ENCODE peak calls at places on chromosome 13, in seven cellular contexts. One of them, this sample, is unnamed.

GRCh38 chr13:33369073-33369472 is 83.5 kb upstream of the STARD13 start:
- DNase-seq in epithelial cell of prostate: no peak
- DNase-seq in osteoblast: no peak
- DNase-seq in stimulated activated CD8-positive, alpha-beta memory T cell treated with anti-CD3 and anti-CD28 coated beads, Interleukin-2, amount 100 ng/mL, for 1 hour: no peak
- DNase-seq in lower leg skin: no peak
- DNase-seq in T-helper 2 cell treated with Interferon-gamma antibody and Interleukin-4, amounts not matched to agents 5 μg/mL and 100 μg/mL, for 36 hours: no peak
- DNase-seq in cardiac muscle cell: no peak
- DNase-seq in this sample: no peak

GRCh38 chr13:23656637-23657036 is 86.4 kb downstream of the TNFRSF19 start:
- DNase-seq in epithelial cell of prostate: no peak
- DNase-seq in osteoblast: peak; percentile 81
- DNase-seq in stimulated activated CD8-positive, alpha-beta memory T cell treated with anti-CD3 and anti-CD28 coated beads, Interleukin-2, amount 100 ng/mL, for 1 hour: no peak
- DNase-seq in lower leg skin: no peak
- DNase-seq in T-helper 2 cell treated with Interferon-gamma antibody and Interleukin-4, amounts not matched to agents 5 μg/mL and 100 μg/mL, for 36 hours: no peak
- DNase-seq in cardiac muscle cell: no peak
- DNase-seq in this sample: no peak

GRCh38 chr13:85141425-85141824 is 657.8 kb downstream of the SLITRK6 start:
- DNase-seq in epithelial cell of prostate: no peak
- DNase-seq in osteoblast: no peak
- DNase-seq in stimulated activated CD8-positive, alpha-beta memory T cell treated with anti-CD3 and anti-CD28 coated beads, Interleukin-2, amount 100 ng/mL, for 1 hour: no peak
- DNase-seq in lower leg skin: no peak
- DNase-seq in T-helper 2 cell treated with Interferon-gamma antibody and Interleukin-4, amounts not matched to agents 5 μg/mL and 100 μg/mL, for 36 hours: no peak
- DNase-seq in cardiac muscle cell: peak; percentile 3
- DNase-seq in this sample: no peak

GRCh38 chr13:44148159-44148929 is 225.3 kb upstream of the SERP2 start:
- DNase-seq in epithelial cell of prostate: no peak
- DNase-seq in osteoblast: no peak
- DNase-seq in stimulated activated CD8-positive, alpha-beta memory T cell treated with anti-CD3 and anti-CD28 coated beads, Interleukin-2, amount 100 ng/mL, for 1 hour: no peak
- DNase-seq in lower leg skin: no peak
- DNase-seq in T-helper 2 cell treated with Interferon-gamma antibody and Interleukin-4, amounts not matched to agents 5 μg/mL and 100 μg/mL, for 36 hours: no peak
- DNase-seq in cardiac muscle cell: no peak
- DNase-seq in this sample: no peak

GRCh38 chr13:110872034-110872767 is 42.7 kb downstream of the ANKRD10 start:
- DNase-seq in epithelial cell of prostate: no peak
- DNase-seq in osteoblast: no peak
- DNase-seq in stimulated activated CD8-positive, alpha-beta memory T cell treated with anti-CD3 and anti-CD28 coated beads, Interleukin-2, amount 100 ng/mL, for 1 hour: no peak
- DNase-seq in lower leg skin: no peak
- DNase-seq in T-helper 2 cell treated with Interferon-gamma antibody and Interleukin-4, amounts not matched to agents 5 μg/mL and 100 μg/mL, for 36 hours: no peak
- DNase-seq in cardiac muscle cell: no peak
- DNase-seq in this sample: no peak

GRCh38 chr13:39935155-39935554 is 279.7 kb downstream of the COG6 start:
- DNase-seq in epithelial cell of prostate: no peak
- DNase-seq in osteoblast: no peak
- DNase-seq in stimulated activated CD8-positive, alpha-beta memory T cell treated with anti-CD3 and anti-CD28 coated beads, Interleukin-2, amount 100 ng/mL, for 1 hour: no peak
- DNase-seq in lower leg skin: no peak
- DNase-seq in T-helper 2 cell treated with Interferon-gamma antibody and Interleukin-4, amounts not matched to agents 5 μg/mL and 100 μg/mL, for 36 hours: no peak
- DNase-seq in cardiac muscle cell: no peak
- DNase-seq in this sample: no peak

GRCh38 chr13:19601749-19602725 is 31.4 kb upstream of the MPHOSPH8 start:
- DNase-seq in epithelial cell of prostate: no peak
- DNase-seq in osteoblast: peak; percentile 94
- DNase-seq in stimulated activated CD8-positive, alpha-beta memory T cell treated with anti-CD3 and anti-CD28 coated beads, Interleukin-2, amount 100 ng/mL, for 1 hour: no peak
- DNase-seq in lower leg skin: no peak
- DNase-seq in T-helper 2 cell treated with Interferon-gamma antibody and Interleukin-4, amounts not matched to agents 5 μg/mL and 100 μg/mL, for 36 hours: peak; percentile 29
- DNase-seq in cardiac muscle cell: peak; percentile 55
- DNase-seq in this sample: no peak

GRCh38 chr13:101626925-101627555 is 174.6 kb downstream of the ITGBL1 start:
- DNase-seq in epithelial cell of prostate: no peak
- DNase-seq in osteoblast: peak; percentile 27
- DNase-seq in stimulated activated CD8-positive, alpha-beta memory T cell treated with anti-CD3 and anti-CD28 coated beads, Interleukin-2, amount 100 ng/mL, for 1 hour: no peak
- DNase-seq in lower leg skin: no peak
- DNase-seq in T-helper 2 cell treated with Interferon-gamma antibody and Interleukin-4, amounts not matched to agents 5 μg/mL and 100 μg/mL, for 36 hours: peak; percentile 19
- DNase-seq in cardiac muscle cell: no peak
- DNase-seq in this sample: no peak

GRCh38 chr13:69828527-69828926 is 279.1 kb upstream of the ATXN8OS start:
- DNase-seq in epithelial cell of prostate: no peak
- DNase-seq in osteoblast: no peak
- DNase-seq in stimulated activated CD8-positive, alpha-beta memory T cell treated with anti-CD3 and anti-CD28 coated beads, Interleukin-2, amount 100 ng/mL, for 1 hour: no peak
- DNase-seq in lower leg skin: no peak
- DNase-seq in T-helper 2 cell treated with Interferon-gamma antibody and Interleukin-4, amounts not matched to agents 5 μg/mL and 100 μg/mL, for 36 hours: no peak
- DNase-seq in cardiac muscle cell: no peak
- DNase-seq in this sample: no peak

GRCh38 chr13:52665325-52665724 is 12.7 kb downstream of the SUGT1 start:
- DNase-seq in epithelial cell of prostate: no peak
- DNase-seq in osteoblast: peak; percentile 74
- DNase-seq in stimulated activated CD8-positive, alpha-beta memory T cell treated with anti-CD3 and anti-CD28 coated beads, Interleukin-2, amount 100 ng/mL, for 1 hour: no peak
- DNase-seq in lower leg skin: no peak
- DNase-seq in T-helper 2 cell treated with Interferon-gamma antibody and Interleukin-4, amounts not matched to agents 5 μg/mL and 100 μg/mL, for 36 hours: no peak
- DNase-seq in cardiac muscle cell: peak; percentile 9
- DNase-seq in this sample: no peak

GRCh38 chr13:26202365-26202972 is 19.6 kb downstream of the RNF6 start:
- DNase-seq in epithelial cell of prostate: no peak
- DNase-seq in osteoblast: no peak
- DNase-seq in stimulated activated CD8-positive, alpha-beta memory T cell treated with anti-CD3 and anti-CD28 coated beads, Interleukin-2, amount 100 ng/mL, for 1 hour: no peak
- DNase-seq in lower leg skin: no peak
- DNase-seq in T-helper 2 cell treated with Interferon-gamma antibody and Interleukin-4, amounts not matched to agents 5 μg/mL and 100 μg/mL, for 36 hours: no peak
- DNase-seq in cardiac muscle cell: no peak
- DNase-seq in this sample: no peak

GRCh38 chr13:41995946-41996345 is 35.0 kb upstream of the VWA8 start:
- DNase-seq in epithelial cell of prostate: no peak
- DNase-seq in osteoblast: no peak
- DNase-seq in stimulated activated CD8-positive, alpha-beta memory T cell treated with anti-CD3 and anti-CD28 coated beads, Interleukin-2, amount 100 ng/mL, for 1 hour: no peak
- DNase-seq in lower leg skin: no peak
- DNase-seq in T-helper 2 cell treated with Interferon-gamma antibody and Interleukin-4, amounts not matched to agents 5 μg/mL and 100 μg/mL, for 36 hours: no peak
- DNase-seq in cardiac muscle cell: no peak
- DNase-seq in this sample: no peak

GRCh38 chr13:98216135-98216565 is 39.1 kb upstream of the RNF113B start:
- DNase-seq in epithelial cell of prostate: no peak
- DNase-seq in osteoblast: peak; percentile 97
- DNase-seq in stimulated activated CD8-positive, alpha-beta memory T cell treated with anti-CD3 and anti-CD28 coated beads, Interleukin-2, amount 100 ng/mL, for 1 hour: no peak
- DNase-seq in lower leg skin: no peak
- DNase-seq in T-helper 2 cell treated with Interferon-gamma antibody and Interleukin-4, amounts not matched to agents 5 μg/mL and 100 μg/mL, for 36 hours: no peak
- DNase-seq in cardiac muscle cell: peak; percentile 62
- DNase-seq in this sample: no peak

GRCh38 chr13:48580185-48580803 is 47.4 kb upstream of the RCBTB2 start:
- DNase-seq in epithelial cell of prostate: no peak
- DNase-seq in osteoblast: peak; percentile 72
- DNase-seq in stimulated activated CD8-positive, alpha-beta memory T cell treated with anti-CD3 and anti-CD28 coated beads, Interleukin-2, amount 100 ng/mL, for 1 hour: peak; percentile 45
- DNase-seq in lower leg skin: peak; percentile 86
- DNase-seq in T-helper 2 cell treated with Interferon-gamma antibody and Interleukin-4, amounts not matched to agents 5 μg/mL and 100 μg/mL, for 36 hours: peak; percentile 28
- DNase-seq in cardiac muscle cell: peak; percentile 75
- DNase-seq in this sample: peak; percentile 67

GRCh38 chr13:62038214-62038613 is 622.6 kb upstream of the PCDH20 start:
- DNase-seq in epithelial cell of prostate: no peak
- DNase-seq in osteoblast: no peak
- DNase-seq in stimulated activated CD8-positive, alpha-beta memory T cell treated with anti-CD3 and anti-CD28 coated beads, Interleukin-2, amount 100 ng/mL, for 1 hour: no peak
- DNase-seq in lower leg skin: no peak
- DNase-seq in T-helper 2 cell treated with Interferon-gamma antibody and Interleukin-4, amounts not matched to agents 5 μg/mL and 100 μg/mL, for 36 hours: no peak
- DNase-seq in cardiac muscle cell: no peak
- DNase-seq in this sample: no peak

GRCh38 chr13:49297338-49297737 is 49.6 kb downstream of the CDADC1 start:
- DNase-seq in epithelial cell of prostate: no peak
- DNase-seq in osteoblast: no peak
- DNase-seq in stimulated activated CD8-positive, alpha-beta memory T cell treated with anti-CD3 and anti-CD28 coated beads, Interleukin-2, amount 100 ng/mL, for 1 hour: no peak
- DNase-seq in lower leg skin: no peak
- DNase-seq in T-helper 2 cell treated with Interferon-gamma antibody and Interleukin-4, amounts not matched to agents 5 μg/mL and 100 μg/mL, for 36 hours: no peak
- DNase-seq in cardiac muscle cell: no peak
- DNase-seq in this sample: no peak

GRCh38 chr13:68173111-68173510 is 943.0 kb upstream of the PCDH9 start:
- DNase-seq in epithelial cell of prostate: no peak
- DNase-seq in osteoblast: no peak
- DNase-seq in stimulated activated CD8-positive, alpha-beta memory T cell treated with anti-CD3 and anti-CD28 coated beads, Interleukin-2, amount 100 ng/mL, for 1 hour: no peak
- DNase-seq in lower leg skin: no peak
- DNase-seq in T-helper 2 cell treated with Interferon-gamma antibody and Interleukin-4, amounts not matched to agents 5 μg/mL and 100 μg/mL, for 36 hours: no peak
- DNase-seq in cardiac muscle cell: no peak
- DNase-seq in this sample: no peak